ENCODE peak calls at places on chromosomes 1 and 21, in eight cellular contexts. Q, U, G, J, M, X, T and E are unnamed samples.

GRCh38 chr21:44514746-44515358 is 25.1 kb downstream of the KRTAP10-1 start:
- DNase-seq in J (no peak), Q (no peak), T (no peak), X (no peak), U (no peak), M (no peak), G (peak), E (no peak)

GRCh38 chr1:226975259-226975908 is 35.3 kb downstream of the COQ8A start:
- DNase-seq in Q (no peak), J (no peak), U (no peak), T (no peak), M (peak), X (peak), G (peak), E (peak)

GRCh38 chr1:164983023-164983650 is 373.4 kb downstream of the LMX1A start:
- DNase-seq in M (no peak), Q (peak), T (no peak), X (no peak), U (no peak), G (no peak), J (no peak), E (peak)

GRCh38 chr21:17613242-17613676 is 558 bp upstream of the BTG3 start:
- DNase-seq in G (peak), Q (no peak), U (peak), J (peak), M (peak), T (peak), X (peak), E (no peak)

GRCh38 chr1:102798718-102799117 is 309.6 kb downstream of the COL11A1 start:
- DNase-seq in X (no peak), U (no peak), J (no peak), G (no peak), Q (no peak), T (no peak), M (no peak), E (no peak)

GRCh38 chr1:96544051-96544830 is 177.3 kb upstream of the PTBP2 start:
- DNase-seq in U (no peak), M (no peak), J (no peak), X (no peak), T (no peak), Q (no peak), G (no peak), E (no peak)

GRCh38 chr1:227185291-227185690 is 133.0 kb downstream of the CDC42BPA start:
- DNase-seq in Q (no peak), X (no peak), M (no peak), G (no peak), T (no peak), J (no peak), U (no peak), E (no peak)

GRCh38 chr1:100921110-100921706 is 25.3 kb downstream of the SLC30A7 start:
- DNase-seq in X (no peak), T (no peak), U (no peak), M (no peak), G (no peak), Q (peak), J (peak), E (no peak)

GRCh38 chr1:19858894-19859293 is 23.3 kb upstream of the OTUD3 start:
- DNase-seq in G (no peak), J (peak), X (no peak), U (no peak), Q (no peak), T (no peak), M (no peak), E (no peak)

GRCh38 chr1:56638248-56638647 is 6.9 kb upstream of the PRKAA2 start:
- DNase-seq in T (no peak), Q (no peak), G (no peak), M (no peak), J (no peak), X (no peak), U (no peak), E (no peak)

GRCh38 chr1:61056674-61057439 is 25.5 kb upstream of the NFIA start:
- DNase-seq in G (peak), Q (peak), X (no peak), U (peak), M (peak), J (peak), T (peak), E (peak)

GRCh38 chr1:111754964-111755320 is 759 bp upstream of the DDX20 start:
- DNase-seq in M (peak), U (no peak), G (peak), J (peak), Q (peak), X (peak), T (peak), E (no peak)

GRCh38 chr1:47590523-47591225 is 152.8 kb downstream of the FOXD2 start:
- DNase-seq in T (no peak), X (no peak), U (no peak), M (no peak), G (no peak), Q (no peak), J (no peak), E (no peak)

GRCh38 chr1:36400825-36401601 is 3.3 kb upstream of the LSM10 start:
- DNase-seq in G (peak), X (no peak), J (no peak), T (peak), U (peak), M (peak), Q (peak), E (peak)

GRCh38 chr1:3712573-3713535 is 39.4 kb upstream of the CCDC27 start:
- DNase-seq in X (no peak), Q (no peak), J (no peak), M (no peak), T (peak), U (no peak), G (peak), E (peak)

GRCh38 chr1:110390096-110390495 is 730 bp downstream of the SLC16A4 start:
- DNase-seq in Q (peak), T (peak), U (peak), J (no peak), G (peak), X (no peak), M (peak), E (no peak)

GRCh38 chr1:220881918-220882891 is 3.0 kb downstream of the HLX start:
- DNase-seq in U (no peak), G (peak), J (no peak), T (peak), M (no peak), Q (peak), X (no peak), E (no peak)

GRCh38 chr1:219659682-219660081 is 46.8 kb upstream of the ZC3H11B start:
- DNase-seq in T (no peak), U (no peak), M (no peak), G (no peak), J (no peak), X (no peak), Q (peak), E (no peak)

GRCh38 chr21:39956586-39956985 is 89.3 kb downstream of the PCP4 start:
- DNase-seq in G (no peak), U (no peak), X (no peak), T (no peak), Q (no peak), J (no peak), M (no peak), E (no peak)

GRCh38 chr1:203338335-203339036 is 12.4 kb downstream of the FMOD start:
- DNase-seq in Q (peak), T (peak), X (peak), G (peak), M (peak), J (peak), U (no peak), E (peak)

GRCh38 chr1:8443558-8444194 is 125.8 kb downstream of the SLC45A1 start:
- DNase-seq in G (no peak), X (no peak), M (no peak), U (no peak), T (no peak), Q (peak), J (no peak), E (no peak)

GRCh38 chr1:183567584-183567983 is 22.7 kb downstream of the NCF2 start:
- DNase-seq in T (peak), M (peak), G (no peak), X (no peak), J (peak), Q (no peak), U (no peak), E (no peak)

GRCh38 chr1:234369784-234370183 is 3.5 kb upstream of the COA6 start:
- DNase-seq in M (no peak), X (no peak), Q (no peak), U (no peak), J (no peak), T (no peak), G (no peak), E (no peak)

GRCh38 chr1:64875101-64875500 is 91.2 kb downstream of the JAK1 start:
- DNase-seq in Q (no peak), M (no peak), G (no peak), U (no peak), T (peak), J (no peak), X (no peak), E (no peak)

GRCh38 chr1:245512181-245512888 is 357.6 kb downstream of the KIF26B start:
- DNase-seq in J (no peak), G (no peak), X (no peak), T (no peak), U (no peak), M (no peak), Q (no peak), E (no peak)

GRCh38 chr21:42574234-42575027 is 60.8 kb downstream of the SLC37A1 start:
- DNase-seq in X (no peak), J (no peak), G (no peak), U (no peak), Q (no peak), T (no peak), M (peak), E (no peak)

GRCh38 chr1:198701766-198702539 is 63.1 kb downstream of the PTPRC start:
- DNase-seq in G (no peak), J (peak), T (no peak), Q (peak), X (no peak), U (no peak), M (no peak), E (no peak)
- H3K4me3 ChIP-seq in G (no peak), J (no peak), T (no peak), Q (no peak), X (no peak), U (no peak), M (no peak), E (no peak)

GRCh38 chr21:26572668-26573381 is at the start of gene CYYR1:
- DNase-seq in J (no peak), X (no peak), G (peak), M (no peak), T (no peak), Q (peak), U (no peak), E (no peak)
- H3K27ac ChIP-seq in J (no peak), X (no peak), G (peak), M (no peak), T (peak), Q (peak), U (no peak), E (no peak)

DNA sequence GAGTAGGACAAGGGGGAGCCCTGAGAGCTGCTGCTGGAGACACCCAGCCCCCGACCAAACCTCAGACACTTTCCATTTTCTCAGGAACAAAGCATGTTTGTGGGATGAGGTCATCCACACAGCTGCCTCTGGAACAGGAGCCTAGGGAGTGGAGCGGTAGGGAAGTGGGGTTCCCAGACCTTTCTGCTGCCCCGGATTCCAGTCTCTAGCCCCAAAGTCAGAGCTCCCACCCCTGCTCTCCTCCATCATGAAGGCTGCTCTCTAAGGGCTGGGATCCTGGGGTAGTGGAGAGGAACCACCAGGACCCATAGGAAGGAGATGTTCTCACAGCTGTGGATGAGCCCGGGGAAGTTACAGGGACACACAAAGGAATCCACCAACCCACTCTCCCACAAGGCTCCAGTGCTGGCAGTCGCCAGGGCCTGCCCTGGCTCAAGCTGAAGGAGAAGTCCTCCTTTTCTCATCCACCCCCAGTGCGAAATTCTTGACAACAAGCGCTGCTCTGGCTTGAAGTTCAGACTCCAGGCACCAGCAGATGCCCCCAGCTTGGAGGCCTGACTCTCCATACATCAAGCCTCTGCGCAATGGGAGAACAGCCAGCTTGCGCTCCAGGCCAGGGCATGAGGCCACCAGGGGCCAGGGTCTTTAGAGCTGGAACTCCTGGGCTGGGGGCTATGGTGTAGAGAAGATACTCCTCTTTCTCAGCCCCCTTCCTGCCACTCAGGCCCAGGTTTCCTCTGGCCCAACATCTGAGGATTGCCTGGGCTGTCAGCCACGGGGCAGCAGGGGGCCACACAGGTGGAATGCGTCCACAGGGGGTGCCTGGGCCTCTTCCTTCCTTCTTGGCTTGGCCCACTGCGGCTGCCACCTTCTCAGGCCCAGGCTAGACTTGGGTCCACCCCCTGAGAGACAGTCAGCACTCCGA is 4.5 kb downstream of the FHL3 start:
- DNase-seq in G (peak), Q (peak), M (peak), J (no peak), T (peak), X (no peak), U (no peak), E (no peak)
- H3K4me3 ChIP-seq in G (peak), Q (no peak), M (no peak), J (no peak), T (peak), X (peak), U (no peak), E (no peak)

GRCh38 chr1:59698386-59698785 is 116.4 kb upstream of the HOOK1 start:
- DNase-seq in J (no peak), M (no peak), Q (no peak), T (no peak), X (no peak), G (no peak), U (no peak), E (no peak)
- H3K27ac ChIP-seq in J (no peak), M (no peak), Q (no peak), T (no peak), X (no peak), G (peak), U (peak), E (no peak)

DNA sequence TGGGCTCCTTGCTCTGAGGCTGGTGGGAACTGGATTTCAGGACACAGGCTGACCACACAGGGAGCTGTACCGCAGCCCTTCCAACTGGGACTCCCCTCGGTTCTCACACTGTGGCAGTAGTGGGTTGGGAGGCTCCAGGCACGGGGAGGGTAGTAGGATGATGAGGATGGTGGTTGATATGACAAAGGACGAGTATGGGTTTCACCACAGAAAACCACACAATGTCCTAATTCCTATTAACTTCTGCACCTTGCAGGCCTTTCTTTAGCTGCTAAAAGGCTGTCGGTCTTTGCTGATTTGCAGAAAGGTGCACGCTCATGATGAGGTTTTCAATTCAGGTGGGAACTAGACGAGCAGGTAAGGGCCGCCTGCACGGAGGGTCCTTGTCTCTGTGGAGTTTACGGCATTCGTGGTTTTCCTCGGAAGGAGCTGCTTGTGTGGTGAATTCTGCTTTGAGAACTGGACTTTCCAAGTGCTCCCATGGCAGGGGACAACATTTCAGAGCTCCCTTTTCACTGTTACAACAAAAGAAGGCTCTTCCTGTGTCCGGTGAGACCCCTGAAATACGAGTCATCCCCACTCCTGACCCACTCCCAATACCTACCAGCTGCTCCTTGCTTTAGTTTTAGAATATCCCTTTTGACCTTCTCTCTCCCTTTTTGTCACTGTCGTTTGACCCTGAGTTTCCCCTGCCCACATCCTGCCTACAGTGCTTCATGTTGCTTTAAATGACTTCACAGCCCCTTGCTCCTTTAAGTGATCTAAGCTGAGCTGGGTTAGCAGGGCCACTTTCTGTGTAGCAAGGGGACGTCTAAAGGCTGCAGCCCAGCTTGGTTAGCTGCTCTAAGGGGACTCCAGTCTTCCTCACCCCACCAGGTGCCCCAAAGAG is 125.1 kb downstream of the MRPS6 start:
- DNase-seq in T (no peak), Q (no peak), X (no peak), U (no peak), J (peak), M (no peak), G (no peak), E (no peak)
- H3K4me3 ChIP-seq in T (no peak), Q (no peak), X (no peak), U (no peak), J (no peak), M (no peak), G (no peak), E (no peak)

GRCh38 chr21:38227401-38227800 is 29.4 kb upstream of the KCNJ15 start:
- DNase-seq in U (no peak), G (no peak), M (no peak), T (no peak), Q (no peak), X (no peak), J (no peak), E (no peak)
- H3K27ac ChIP-seq in U (no peak), G (no peak), M (no peak), T (no peak), Q (no peak), X (no peak), J (no peak), E (no peak)

GRCh38 chr1:44068442-44068861 is 37.2 kb upstream of the SLC6A9 start:
- DNase-seq in M (peak), Q (no peak), X (no peak), T (peak), J (peak), G (no peak), U (no peak), E (no peak)
- H3K4me3 ChIP-seq in M (no peak), Q (no peak), X (no peak), T (no peak), J (peak), G (no peak), U (no peak), E (no peak)

GRCh38 chr1:41342774-41343355 is 18.4 kb upstream of the FOXO6 start:
- DNase-seq in G (no peak), J (no peak), T (no peak), M (no peak), X (peak), Q (no peak), U (no peak), E (no peak)
- H3K27ac ChIP-seq in G (peak), J (no peak), T (no peak), M (no peak), X (no peak), Q (no peak), U (no peak), E (no peak)

GRCh38 chr1:155833665-155834295 is 23.2 kb downstream of the GON4L start:
- DNase-seq in M (no peak), J (no peak), T (no peak), U (no peak), G (no peak), X (no peak), Q (no peak), E (no peak)
- H3K4me3 ChIP-seq in M (no peak), J (peak), T (no peak), U (no peak), G (no peak), X (no peak), Q (no peak), E (no peak)